ENCODE peak calls at places on chromosomes 4 and X, in ten cellular contexts. C is SJSA1; A is neural progenitor cell; V is left ventricle myocardium inferior; T is effector memory CD4-positive, alpha-beta T cell; Q is left lung; L is GM23338; X is esophagus squamous epithelium; D is cardiac muscle cell; S is IMR-90. M is an unnamed sample.
A peak's percentile ranks its signal among the peaks of the same experiment; 100 is the strongest.

GRCh38 chrX:291411-291901 is 10.3 kb downstream of the PLCXD1 start:
- DNase-seq in C (peak; percentile 35), A (no peak), V (no peak), T (no peak), Q (peak; percentile 22), L (no peak), X (no peak), D (no peak), S (no peak), M (no peak)

GRCh38 chrX:107678957-107679740 is 50.8 kb downstream of the PRPS1 start:
- DNase-seq in C (peak; percentile 41), A (no peak), V (peak; percentile 83), T (peak; percentile 68), Q (peak; percentile 68), L (no peak), X (peak; percentile 39), D (peak; percentile 87), S (peak; percentile 71), M (peak; percentile 69)

GRCh38 chrX:136204571-136204970 is 46.6 kb downstream of the MAP7D3 start:
- DNase-seq in C (peak; percentile 60), A (peak; percentile 3), V (no peak), T (no peak), Q (peak; percentile 52), L (peak; percentile 37), X (no peak), D (peak; percentile 64), S (peak; percentile 57), M (peak; percentile 70)

GRCh38 chr4:7073059-7073458 is 5.2 kb upstream of the GRPEL1 start:
- DNase-seq in C (no peak), A (no peak), V (no peak), T (no peak), Q (no peak), L (no peak), X (no peak), D (no peak), S (no peak), M (no peak)

GRCh38 chr4:64715741-64716140 is 306.5 kb upstream of the TECRL start:
- DNase-seq in C (no peak), A (no peak), V (no peak), T (no peak), Q (no peak), L (no peak), X (no peak), D (no peak), S (no peak), M (no peak)

GRCh38 chrX:129823523-129823922 is 20.2 kb downstream of the ZDHHC9 start:
- DNase-seq in C (no peak), A (no peak), V (no peak), T (no peak), Q (no peak), L (no peak), X (no peak), D (no peak), S (no peak), M (no peak)

GRCh38 chr4:82839624-82840023 is 41.0 kb upstream of the SCD5 start:
- DNase-seq in C (no peak), A (no peak), V (no peak), T (no peak), Q (no peak), L (no peak), X (no peak), D (no peak), S (peak; percentile 69), M (no peak)

GRCh38 chr4:105329081-105329480 is 144.8 kb downstream of the PPA2 start:
- DNase-seq in C (no peak), A (no peak), V (no peak), T (no peak), Q (no peak), L (no peak), X (no peak), D (no peak), S (no peak), M (no peak)

GRCh38 chrX:78979789-78980464 is 34.7 kb downstream of the P2RY10 start:
- DNase-seq in C (no peak), A (no peak), V (no peak), T (no peak), Q (no peak), L (no peak), X (no peak), D (peak; percentile 3), S (no peak), M (no peak)

GRCh38 chr4:89054627-89055026 is 2.4 kb downstream of the FAM13A start:
- DNase-seq in C (no peak), A (no peak), V (no peak), T (no peak), Q (no peak), L (no peak), X (no peak), D (no peak), S (no peak), M (no peak)

GRCh38 chr4:89056292-89056952 is 563 bp downstream of the FAM13A start:
- DNase-seq in C (no peak), A (no peak), V (no peak), T (no peak), Q (no peak), L (no peak), X (no peak), D (no peak), S (no peak), M (no peak)

GRCh38 chr4:89055157-89056080 is 1.6 kb downstream of the FAM13A start:
- DNase-seq in C (no peak), A (peak; percentile 4), V (no peak), T (no peak), Q (no peak), L (no peak), X (no peak), D (no peak), S (no peak), M (peak; percentile 22)

GRCh38 chr4:89056953-89057398 is at the start of gene FAM13A:
- DNase-seq in C (peak; percentile 75), A (peak; percentile 97), V (peak; percentile 68), T (no peak), Q (peak; percentile 81), L (peak; percentile 98), X (peak; percentile 3), D (peak; percentile 98), S (peak; percentile 97), M (peak; percentile 98)
- H3K4me3 ChIP-seq in C (peak within 1 kb of the TSS; percentile 40), A (peak within 1 kb of the TSS; percentile 79), V (peak within 1 kb of the TSS; percentile 67), T (no peak within 1 kb of the TSS), Q (peak within 1 kb of the TSS; percentile 40), L (peak within 1 kb of the TSS; percentile 53), X (peak within 1 kb of the TSS; percentile 44), D (peak within 1 kb of the TSS; percentile 67), S (peak within 1 kb of the TSS; percentile 52), M (peak within 1 kb of the TSS; percentile 86)

DNA sequence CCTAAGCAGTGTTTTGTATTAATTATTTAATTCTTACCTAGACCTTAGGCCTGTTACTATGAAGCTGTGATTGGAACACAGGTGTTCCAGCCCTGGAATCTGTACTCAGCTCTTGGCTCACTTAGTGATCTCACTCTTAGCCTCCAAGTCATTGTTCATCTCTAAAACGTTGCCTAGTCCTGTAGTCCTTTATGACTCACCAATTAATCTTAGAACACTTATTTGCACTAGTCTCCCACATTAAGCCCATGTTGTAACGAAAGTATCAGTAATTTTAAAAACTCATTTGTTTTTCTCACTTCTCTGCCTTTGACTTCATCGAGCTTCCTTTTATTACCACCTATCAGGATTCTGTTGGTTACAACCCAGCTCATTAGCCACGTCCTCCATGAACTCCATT is 1224.7 kb upstream of the TENM3 start:
- DNase-seq in C (no peak), A (no peak), V (no peak), T (no peak), Q (no peak), L (no peak), X (no peak), D (no peak), S (no peak), M (no peak)
- H3K4me1 ChIP-seq in C (no peaks in the 10 kb centered on the region), A (no peaks in the 10 kb centered on the region), V (no peaks in the 10 kb centered on the region), T (no peaks in the 10 kb centered on the region), Q (no peaks in the 10 kb centered on the region), L (peaks cover 9% of the 10 kb centered on the region), X (no peaks in the 10 kb centered on the region), D (peaks cover 10% of the 10 kb centered on the region), S (no peaks in the 10 kb centered on the region), M (no peaks in the 10 kb centered on the region)

DNA sequence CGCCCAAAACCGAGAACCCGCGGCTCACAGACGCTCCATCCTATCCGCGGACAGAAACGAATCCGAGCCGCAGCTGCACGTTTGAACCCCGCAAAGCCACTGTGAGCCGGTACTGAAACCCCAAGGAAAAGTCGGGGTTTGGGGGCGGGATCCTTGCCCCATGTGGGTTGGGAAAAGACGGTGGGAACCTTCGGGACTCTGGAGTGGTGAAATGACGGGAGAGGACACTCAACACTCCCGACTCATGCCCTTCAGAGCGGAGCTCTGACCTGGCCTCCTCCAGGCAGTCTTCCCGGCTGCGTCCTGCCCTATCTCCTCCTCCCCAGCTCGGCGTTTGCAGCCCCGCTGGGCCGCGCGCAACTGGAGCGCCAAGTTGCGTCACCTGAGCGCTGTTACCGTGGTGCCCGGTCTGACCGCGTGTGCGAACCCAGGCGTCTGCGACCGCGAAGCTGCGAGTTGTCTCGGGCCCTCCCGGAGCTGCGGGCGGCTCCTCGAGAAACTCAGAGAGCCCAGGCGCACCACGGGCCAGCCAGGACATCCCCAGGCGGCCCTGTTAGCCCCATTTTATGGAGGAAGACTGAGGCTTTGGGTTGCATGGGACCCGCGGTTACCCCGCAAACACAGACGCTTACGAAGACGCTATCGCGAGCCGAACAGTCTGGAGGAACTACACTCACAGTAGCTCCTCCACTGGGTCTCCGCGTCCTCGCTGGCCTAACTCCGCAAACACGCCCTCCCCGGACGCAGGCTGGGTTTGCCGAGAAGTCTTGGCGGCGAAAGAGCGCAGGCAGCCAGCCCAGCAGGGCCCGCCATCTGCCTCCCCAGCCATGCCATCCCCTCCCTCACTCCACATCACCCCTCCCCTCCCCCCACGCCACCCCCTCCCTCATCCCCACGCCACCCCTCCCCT is 20.3 kb upstream of the HMX1 start:
- DNase-seq in C (no peak), A (peak; percentile 52), V (no peak), T (no peak), Q (no peak), L (peak; percentile 77), X (no peak), D (no peak), S (no peak), M (no peak)
- H3K4me3 ChIP-seq in C (no peak overlapping the region), A (peak overlapping the region; percentile 39), V (no peak overlapping the region), T (no peak overlapping the region), Q (no peak overlapping the region), L (peak overlapping the region; percentile 51), X (no peak overlapping the region), D (no peak overlapping the region), S (no peak overlapping the region), M (no peak overlapping the region)

GRCh38 chr4:107901213-107901934 is 30.0 kb upstream of the CYP2U1 start:
- DNase-seq in C (no peak), A (no peak), V (no peak), T (no peak), Q (no peak), L (peak; percentile 21), X (no peak), D (no peak), S (no peak), M (no peak)

GRCh38 chr4:107902715-107903114 is 28.6 kb upstream of the CYP2U1 start:
- DNase-seq in C (no peak), A (no peak), V (no peak), T (no peak), Q (no peak), L (no peak), X (no peak), D (no peak), S (no peak), M (no peak)

GRCh38 chr4:107900508-107900907 is 30.8 kb upstream of the CYP2U1 start:
- DNase-seq in C (no peak), A (no peak), V (no peak), T (no peak), Q (no peak), L (no peak), X (no peak), D (no peak), S (no peak), M (no peak)

GRCh38 chr4:107897823-107898222 is 33.5 kb upstream of the CYP2U1 start:
- DNase-seq in C (no peak), A (no peak), V (no peak), T (no peak), Q (no peak), L (no peak), X (no peak), D (no peak), S (no peak), M (peak; percentile 35)

GRCh38 chr4:107900067-107900466 is 31.3 kb upstream of the CYP2U1 start:
- DNase-seq in C (no peak), A (no peak), V (no peak), T (no peak), Q (no peak), L (peak; percentile 17), X (no peak), D (no peak), S (no peak), M (no peak)
- H3K4me1 ChIP-seq in C (peaks cover 16% of the 10 kb centered on the region), A (peaks cover under 1% of the 10 kb centered on the region), V (peaks cover 20% of the 10 kb centered on the region), T (no peaks in the 10 kb centered on the region), Q (peaks cover 9% of the 10 kb centered on the region), L (peaks cover 5% of the 10 kb centered on the region), X (peaks cover 5% of the 10 kb centered on the region), D (no peaks in the 10 kb centered on the region), S (peaks cover 6% of the 10 kb centered on the region), M (peaks cover 41% of the 10 kb centered on the region)

M was measured in adipocyte.